ENCODE peak calls at places on chromosomes 5 and 9, in five cellular contexts. A is fibroblast of lung; K is OCI-LY7; F is pancreas; I is CD8-positive, alpha-beta T cell. Y is an unnamed sample.

GRCh38 chr9:112271466-112272098 is 61.8 kb downstream of the PTBP3 start:
- DNase-seq in F (no peak), K (no peak), I (no peak), A (no peak), Y (no peak)

GRCh38 chr5:104126980-104127379 is 564.4 kb upstream of the NUDT12 start:
- DNase-seq in I (no peak), F (no peak), K (no peak), A (no peak), Y (no peak)

GRCh38 chr5:176189857-176190256 is 48.4 kb upstream of the SIMC1 start:
- DNase-seq in F (no peak), A (no peak), I (no peak), K (no peak), Y (no peak)

GRCh38 chr9:79574166-79574565 is 2.4 kb downstream of the TLE4 start:
- DNase-seq in F (no peak), I (no peak), K (no peak), A (no peak), Y (no peak)

GRCh38 chr9:120867676-120868338 is 9.2 kb downstream of the PHF19 start:
- DNase-seq in A (no peak), K (no peak), I (no peak), F (no peak), Y (no peak)

GRCh38 chr5:149837680-149838269 is 106.8 kb downstream of the PDE6A start:
- DNase-seq in I (no peak), F (no peak), A (peak; percentile 72), K (peak; percentile 37), Y (no peak)

GRCh38 chr5:43156388-43156787 is 35.6 kb upstream of the NIM1K start:
- DNase-seq in K (no peak), F (no peak), I (no peak), A (peak; percentile 44), Y (no peak)

GRCh38 chr5:123035320-123035949 is 1.1 kb downstream of the PPIC start:
- DNase-seq in I (no peak), A (peak; percentile 36), F (peak; percentile 46), K (no peak), Y (peak; percentile 88)

GRCh38 chr5:150263801-150264621 is 25.6 kb downstream of the CAMK2A start:
- DNase-seq in F (peak; percentile 39), K (no peak), I (no peak), A (peak; percentile 87), Y (no peak)

GRCh38 chr5:85428426-85428934 is 1043.8 kb upstream of the EDIL3 start:
- DNase-seq in K (no peak), I (no peak), A (no peak), F (no peak), Y (no peak)

GRCh38 chr9:134730011-134730760 is 88.6 kb downstream of the COL5A1 start:
- DNase-seq in A (peak; percentile 16), F (no peak), K (no peak), I (no peak), Y (no peak)

GRCh38 chr5:147286296-147286695 is 51.5 kb downstream of the STK32A start:
- DNase-seq in F (peak; percentile 49), A (no peak), I (no peak), K (no peak), Y (no peak)

GRCh38 chr5:68406344-68406743 is 190.8 kb downstream of the PIK3R1 start:
- DNase-seq in K (no peak), F (no peak), I (no peak), A (no peak), Y (no peak)

GRCh38 chr9:734831-735511 is 106.5 kb upstream of the DMRT1 start:
- DNase-seq in I (no peak), F (no peak), K (no peak), A (peak; percentile 98), Y (no peak)

GRCh38 chr9:13083366-13083765 is 196.1 kb downstream of the MPDZ start:
- DNase-seq in I (no peak), F (no peak), A (no peak), K (no peak), Y (no peak)

GRCh38 chr9:130995399-130995941 is 13.5 kb upstream of the LAMC3 start:
- DNase-seq in A (peak; percentile 63), F (peak; percentile 41), I (no peak), K (peak; percentile 3), Y (no peak)

GRCh38 chr5:74240783-74241750 is 399.5 kb downstream of the ENC1 start:
- DNase-seq in K (no peak), I (no peak), A (no peak), F (peak; percentile 77), Y (no peak)

GRCh38 chr5:124801551-124801950 is 55.1 kb upstream of the ZNF608 start:
- DNase-seq in I (no peak), K (no peak), A (no peak), F (no peak), Y (no peak)

GRCh38 chr5:34452170-34452828 is 203.8 kb upstream of the RAI14 start:
- DNase-seq in I (no peak), A (peak; percentile 63), F (no peak), K (no peak), Y (no peak)

GRCh38 chr9:79471577-79472543 is 99.9 kb upstream of the TLE4 start:
- DNase-seq in I (peak; percentile 56), F (peak; percentile 26), A (peak; percentile 50), K (peak; percentile 14), Y (no peak)

GRCh38 chr5:43268188-43268820 is 44.9 kb downstream of the HMGCS1 start:
- DNase-seq in F (no peak), K (no peak), I (no peak), A (no peak), Y (no peak)

GRCh38 chr9:124297553-124297905 is 39.8 kb downstream of the NEK6 start:
- DNase-seq in F (peak; percentile 61), A (peak; percentile 92), I (no peak), K (no peak), Y (no peak)
- H3K4me1 ChIP-seq in F (peaks cover 11% of the 10 kb centered on the region), A (peaks cover 52% of the 10 kb centered on the region), I (no peaks in the 10 kb centered on the region), K (peaks cover 12% of the 10 kb centered on the region), Y (no peaks in the 10 kb centered on the region)

DNA sequence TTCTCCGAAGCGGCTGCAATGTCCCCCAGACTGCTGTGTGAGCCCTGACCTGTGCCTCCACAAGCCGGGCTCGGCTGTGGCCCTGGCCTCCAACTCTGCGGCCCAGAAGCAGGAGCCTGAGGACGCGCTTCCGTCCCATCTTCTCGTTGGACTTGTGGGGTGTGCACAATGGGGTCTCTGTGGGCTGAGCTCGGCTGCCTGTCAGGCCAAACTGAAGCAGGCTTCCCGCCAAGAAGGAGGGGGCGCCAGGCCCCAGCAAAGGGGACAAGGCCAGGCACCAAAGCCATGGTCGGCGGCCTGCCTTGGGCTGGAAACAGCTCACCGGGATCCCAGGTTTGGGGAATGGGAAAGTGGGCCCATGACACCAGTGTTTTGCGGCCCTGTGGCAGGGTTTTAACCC is 4.1 kb downstream of the NOTCH1 start:
- DNase-seq in I (no peak), A (no peak), K (no peak), F (no peak), Y (no peak)
- H3K4me1 ChIP-seq in I (peaks cover 70% of the 10 kb centered on the region), A (peaks cover 11% of the 10 kb centered on the region), K (peaks cover 41% of the 10 kb centered on the region), F (peaks cover 15% of the 10 kb centered on the region), Y (peaks cover 39% of the 10 kb centered on the region)

DNA sequence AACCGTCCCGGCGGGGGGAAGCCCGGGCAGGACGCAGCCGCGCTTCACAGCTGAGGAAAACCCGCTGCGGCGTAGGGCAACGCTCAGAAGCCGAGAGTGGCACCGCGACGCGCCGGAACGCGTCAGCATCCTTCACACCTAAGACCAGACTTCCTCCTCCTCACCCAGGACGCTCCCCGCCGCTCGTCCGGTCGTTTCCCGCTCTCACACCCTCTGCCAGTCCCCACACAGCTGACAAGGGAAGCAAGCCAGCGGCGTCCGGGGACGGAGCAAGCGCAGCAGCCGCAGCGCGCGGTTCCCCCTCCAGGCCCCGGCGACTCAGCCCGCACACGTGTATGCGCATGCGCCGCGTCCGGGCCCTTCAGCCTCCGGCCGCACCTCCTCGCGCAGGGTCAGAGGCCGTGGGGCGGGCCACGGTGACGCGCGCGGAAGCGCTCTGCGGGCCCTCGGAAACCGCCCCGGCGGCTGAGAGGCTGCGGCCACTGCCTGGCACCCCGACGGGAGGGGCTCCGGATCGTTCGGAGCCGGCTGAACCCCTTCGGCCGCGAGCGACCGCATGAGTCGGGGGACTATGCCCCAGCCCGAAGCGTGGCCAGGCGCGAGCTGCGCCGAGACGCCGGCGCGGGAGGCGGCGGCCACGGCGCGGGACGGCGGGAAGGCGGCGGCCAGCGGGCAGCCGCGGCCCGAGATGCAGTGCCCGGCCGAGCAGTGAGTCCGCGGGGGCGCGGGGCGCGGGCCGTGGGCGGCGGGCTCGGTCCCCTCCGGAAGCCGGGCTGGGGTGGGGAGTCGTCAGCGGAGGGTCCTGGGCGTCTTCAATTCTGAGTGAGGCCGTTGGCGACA is at the start of gene OTULIN:
- DNase-seq in F (peak; percentile 87), K (peak; percentile 94), A (peak; percentile 91), I (peak; percentile 91), Y (peak; percentile 95)
- H3K4me1 ChIP-seq in F (peaks cover 6% of the 10 kb centered on the region), K (peaks cover 67% of the 10 kb centered on the region), A (peaks cover 12% of the 10 kb centered on the region), I (peaks cover 49% of the 10 kb centered on the region), Y (peaks cover 24% of the 10 kb centered on the region)

GRCh38 chr9:129080312-129080607 is 651 bp upstream of the DOLPP1 start:
- DNase-seq in A (no peak), K (no peak), I (no peak), F (no peak), Y (no peak)
- H3K4me1 ChIP-seq in A (peaks cover 6% of the 10 kb centered on the region), K (peaks cover 16% of the 10 kb centered on the region), I (peaks cover 30% of the 10 kb centered on the region), F (no peaks in the 10 kb centered on the region), Y (peaks cover 11% of the 10 kb centered on the region)

GRCh38 chr9:126472446-126472845 is 141.3 kb upstream of the LMX1B start:
- DNase-seq in I (no peak), F (no peak), K (no peak), A (no peak), Y (no peak)

GRCh38 chr9:126474786-126475485 is 138.8 kb upstream of the LMX1B start:
- DNase-seq in K (no peak), F (no peak), I (no peak), A (peak; percentile 28), Y (no peak)

GRCh38 chr9:126471084-126471611 is 142.6 kb upstream of the LMX1B start:
- DNase-seq in F (peak; percentile 59), I (peak; percentile 86), A (peak; percentile 58), K (peak; percentile 78), Y (peak; percentile 95)

GRCh38 chr9:126474201-126474765 is 139.4 kb upstream of the LMX1B start:
- DNase-seq in I (no peak), A (peak; percentile 14), F (no peak), K (no peak), Y (no peak)

GRCh38 chr9:126472931-126473330 is 140.8 kb upstream of the LMX1B start:
- DNase-seq in F (no peak), K (no peak), I (no peak), A (no peak), Y (no peak)
- H3K4me1 ChIP-seq in F (no peaks in the 10 kb centered on the region), K (peaks cover 36% of the 10 kb centered on the region), I (peaks cover 59% of the 10 kb centered on the region), A (peaks cover 7% of the 10 kb centered on the region), Y (peaks cover 22% of the 10 kb centered on the region)

DNA sequence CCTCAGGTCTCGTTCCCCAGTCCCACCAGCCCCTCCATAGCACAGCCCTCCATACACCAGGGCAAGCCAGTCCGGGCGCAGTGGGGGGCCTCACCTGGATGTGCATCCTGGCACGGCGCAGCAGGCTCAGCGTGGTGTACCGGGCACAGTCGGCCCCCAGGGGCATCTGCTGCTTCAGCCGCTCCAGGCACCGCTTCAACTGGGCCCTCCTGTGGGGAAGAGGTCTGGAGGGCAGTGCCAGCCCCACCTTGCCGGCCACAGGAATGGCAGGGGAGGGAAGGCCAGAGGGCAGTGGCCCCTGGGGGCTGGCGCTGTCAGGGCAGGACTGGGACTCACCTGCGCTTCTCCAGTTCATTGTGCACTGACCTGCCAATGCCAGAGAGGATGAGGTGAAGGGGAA is 1.4 kb downstream of the MXD3 start:
- DNase-seq in A (no peak), I (no peak), F (peak; percentile 29), K (no peak), Y (no peak)
- H3K4me1 ChIP-seq in A (peaks cover 14% of the 10 kb centered on the region), I (peaks cover 40% of the 10 kb centered on the region), F (peaks cover 15% of the 10 kb centered on the region), K (peaks cover 64% of the 10 kb centered on the region), Y (peaks cover 24% of the 10 kb centered on the region)